ENCODE peak calls at places on chromosomes 5 and 9, in four cellular contexts. Q, J, F and R are unnamed samples.
A peak's percentile ranks its signal among the peaks of the same experiment; 100 is the strongest.

GRCh38 chr5:74594172-74595040 is 46.1 kb downstream of the ENC1 start:
- DNase-seq in Q (no peak), J (no peak), F (no peak), R (no peak)

GRCh38 chr5:175900131-175900530 is 28.8 kb downstream of the CPLX2 start:
- DNase-seq in Q (no peak), J (no peak), F (no peak), R (no peak)

GRCh38 chr9:77661696-77662095 is 13.6 kb upstream of the GNA14 start:
- DNase-seq in Q (no peak), J (no peak), F (no peak), R (no peak)

GRCh38 chr5:116771466-116772151 is 197.0 kb upstream of the SEMA6A start:
- DNase-seq in Q (peak; percentile 76), J (no peak), F (no peak), R (no peak)

GRCh38 chr9:131361202-131361833 is 32.6 kb upstream of the PRRC2B start:
- DNase-seq in Q (no peak), J (no peak), F (no peak), R (no peak)

GRCh38 chr5:91176288-91177016 is 206.7 kb downstream of the ARRDC3 start:
- DNase-seq in Q (no peak), J (no peak), F (no peak), R (no peak)

GRCh38 chr5:10144040-10144439 is 105.6 kb downstream of the ATPSCKMT start:
- DNase-seq in Q (no peak), J (no peak), F (no peak), R (no peak)

GRCh38 chr5:38104497-38105230 is 153.7 kb upstream of the EGFLAM start:
- DNase-seq in Q (peak; percentile 99), J (no peak), F (no peak), R (no peak)

GRCh38 chr9:127345566-127345965 is 51.4 kb upstream of the SLC2A8 start:
- DNase-seq in Q (no peak), J (no peak), F (no peak), R (no peak)

DNA sequence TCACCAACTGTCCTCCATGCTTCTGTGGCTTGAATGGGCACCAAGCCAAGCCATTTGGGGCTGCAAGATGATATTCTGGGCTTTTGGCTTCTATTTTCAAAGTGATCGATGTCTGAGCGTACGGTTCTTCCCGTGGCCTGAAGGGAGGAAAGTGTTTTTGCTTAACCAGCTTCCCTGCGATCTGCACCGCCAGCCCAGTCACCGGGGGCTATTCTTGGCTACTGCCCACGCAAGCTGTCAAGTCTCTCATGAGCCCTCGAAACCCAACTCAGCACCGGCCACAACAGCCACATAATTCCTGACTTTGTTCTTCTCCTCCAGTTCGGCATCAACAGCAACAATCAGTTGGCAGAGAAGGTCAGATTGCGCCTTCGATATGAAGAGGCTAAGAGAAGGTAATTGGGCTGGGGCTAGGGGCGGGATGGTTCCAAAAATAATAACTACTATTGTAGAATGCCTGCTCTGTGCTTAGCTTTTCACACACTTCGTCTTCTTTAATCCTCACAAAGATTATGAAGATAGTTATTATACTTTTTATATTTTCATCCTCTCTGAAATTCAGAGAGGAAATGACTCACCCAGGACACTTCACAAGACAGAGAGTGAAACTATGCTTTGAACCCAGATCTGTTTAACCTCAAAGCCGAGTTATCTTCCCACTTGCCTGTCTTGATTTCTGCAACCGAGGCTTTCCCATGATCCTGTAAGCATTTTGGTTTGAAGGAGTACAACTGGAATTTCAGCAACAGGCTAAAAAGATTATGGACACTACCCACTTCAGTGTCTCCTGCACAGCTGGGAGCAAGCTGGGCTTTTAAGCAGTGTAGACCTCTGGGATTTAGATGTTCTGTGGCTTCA is 76.4 kb upstream of the RARS1 start:
- DNase-seq in Q (no peak), J (no peak), F (peak; percentile 16), R (no peak)
- TF ChIP-seq TAF1 in Q (no peak), J (no peak), F (no peak), R (no peak)

GRCh38 chr5:179730852-179731251 is 1.8 kb upstream of the MAML1 start:
- DNase-seq in Q (no peak), J (no peak), F (no peak), R (no peak)

GRCh38 chr5:179732918-179733763 is 519 bp downstream of the MAML1 start:
- DNase-seq in Q (no peak), J (peak; percentile 67), F (no peak), R (peak; percentile 39)

GRCh38 chr5:179732412-179732917 is at the start of gene MAML1:
- DNase-seq in Q (peak; percentile 99), J (peak; percentile 99), F (peak; percentile 98), R (peak; percentile 92)

GRCh38 chr5:179730356-179730755 is 2.3 kb upstream of the MAML1 start:
- DNase-seq in Q (no peak), J (no peak), F (no peak), R (no peak)

GRCh38 chr5:179731791-179732411 is 721 bp upstream of the MAML1 start:
- DNase-seq in Q (peak; percentile 59), J (peak; percentile 57), F (peak; percentile 43), R (no peak)
- TF ChIP-seq TAF1 in Q (no peak), J (no peak), F (no peak), R (no peak)

GRCh38 chr5:159207222-159207615 is 2.1 kb downstream of the RNF145 start:
- DNase-seq in Q (no peak), J (no peak), F (no peak), R (no peak)
- TF ChIP-seq TAF1 in Q (no peak), J (no peak), F (no peak), R (no peak)

GRCh38 chr9:20408513-20408912 is 213.8 kb downstream of the MLLT3 start:
- DNase-seq in Q (no peak), J (no peak), F (no peak), R (no peak)

GRCh38 chr9:20405086-20405485 is 217.2 kb downstream of the MLLT3 start:
- DNase-seq in Q (no peak), J (no peak), F (no peak), R (no peak)

GRCh38 chr9:20407013-20407412 is 215.3 kb downstream of the MLLT3 start:
- DNase-seq in Q (no peak), J (no peak), F (no peak), R (no peak)

GRCh38 chr9:20406344-20406743 is 216.0 kb downstream of the MLLT3 start:
- DNase-seq in Q (no peak), J (no peak), F (no peak), R (no peak)

GRCh38 chr9:20409321-20410092 is 212.8 kb downstream of the MLLT3 start:
- DNase-seq in Q (no peak), J (no peak), F (no peak), R (no peak)
- TF ChIP-seq TAF1 in Q (no peak), J (no peak), F (no peak), R (no peak)

DNA sequence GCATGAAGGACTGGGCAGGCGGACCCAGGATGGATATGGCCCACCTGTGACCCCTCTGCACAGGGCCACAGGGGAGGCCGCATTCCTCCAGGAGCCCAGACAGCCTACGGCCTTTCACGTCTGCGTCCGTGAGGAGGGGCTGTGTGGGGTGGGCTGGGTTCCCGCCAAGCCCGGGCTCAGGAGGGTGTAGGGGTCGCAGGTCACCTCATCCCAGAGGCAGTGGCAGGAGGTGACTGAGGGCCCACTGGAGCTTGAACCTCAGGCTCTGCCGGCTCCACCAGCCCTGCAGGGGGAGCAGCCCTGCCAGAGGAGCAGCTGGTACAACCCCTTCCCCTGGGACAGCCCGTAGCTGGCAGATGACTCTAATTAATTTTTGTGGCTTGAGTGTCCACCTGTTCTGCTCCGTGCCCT is 40.7 kb upstream of the CACNA1B start:
- DNase-seq in Q (no peak), J (no peak), F (no peak), R (no peak)
- TF ChIP-seq TAF1 in Q (no peak), J (no peak), F (no peak), R (no peak)

GRCh38 chr5:66979738-66980137 is 216.9 kb downstream of the CD180 start:
- DNase-seq in Q (no peak), J (no peak), F (no peak), R (no peak)
- TF ChIP-seq TAF1 in Q (no peak), J (no peak), F (no peak), R (no peak)

GRCh38 chr5:55920784-55921183 is 69.6 kb downstream of the IL31RA start:
- DNase-seq in Q (no peak), J (peak; percentile 37), F (no peak), R (no peak)
- TF ChIP-seq TAF1 in Q (no peak), J (no peak), F (no peak), R (no peak)

GRCh38 chr5:126829098-126829497 is 52.2 kb downstream of the LMNB1 start:
- DNase-seq in Q (no peak), J (no peak), F (no peak), R (no peak)
- TF ChIP-seq TAF1 in Q (no peak), J (no peak), F (no peak), R (no peak)

GRCh38 chr9:93585259-93585658 is 8.9 kb downstream of the PHF2 start:
- DNase-seq in Q (no peak), J (no peak), F (no peak), R (no peak)

GRCh38 chr9:93585695-93586094 is 9.3 kb downstream of the PHF2 start:
- DNase-seq in Q (no peak), J (no peak), F (no peak), R (no peak)

GRCh38 chr9:93587284-93587650 is 10.9 kb downstream of the PHF2 start:
- DNase-seq in Q (no peak), J (no peak), F (no peak), R (no peak)

GRCh38 chr9:93587651-93588347 is 11.4 kb downstream of the PHF2 start:
- DNase-seq in Q (no peak), J (no peak), F (no peak), R (no peak)

DNA sequence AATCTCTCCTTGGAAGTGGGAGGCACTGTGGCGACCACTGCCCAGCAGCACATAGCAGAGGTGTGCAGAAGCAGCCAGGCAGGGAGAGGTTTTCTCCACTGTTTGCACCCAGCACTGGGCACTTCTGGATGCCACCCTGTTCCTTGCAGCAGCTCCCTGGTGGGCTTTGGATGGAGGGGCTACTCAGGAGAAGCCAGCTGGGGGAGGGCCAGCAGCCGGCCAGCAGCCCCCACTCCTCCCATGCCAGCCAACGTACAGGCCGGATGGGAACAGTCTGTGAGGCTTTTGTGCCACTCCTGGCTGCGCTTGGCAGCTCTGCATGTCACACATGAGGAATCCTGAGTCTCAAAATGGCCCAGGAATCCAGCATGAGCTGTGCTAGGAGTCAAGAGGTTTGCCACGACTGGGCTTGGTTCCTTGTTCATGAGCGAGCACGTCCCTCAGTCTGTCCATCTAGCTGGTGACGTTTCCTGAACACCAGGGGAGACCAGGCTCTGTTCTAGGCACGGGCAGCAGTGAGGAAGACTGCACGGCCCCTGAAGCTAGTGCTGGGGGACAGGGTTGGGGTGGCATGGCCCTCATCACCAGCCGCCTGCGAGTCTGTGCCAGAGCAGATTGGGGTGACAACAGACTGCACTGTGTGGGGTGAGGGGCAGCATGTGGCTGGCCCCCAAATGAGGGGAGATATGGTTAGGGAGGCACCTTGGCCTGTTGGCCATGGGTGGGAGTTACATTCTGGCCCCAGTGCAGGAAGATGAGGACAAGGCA is 10.1 kb downstream of the PHF2 start:
- DNase-seq in Q (no peak), J (no peak), F (no peak), R (no peak)
- TF ChIP-seq TAF1 in Q (no peak), J (no peak), F (no peak), R (no peak)

GRCh38 chr5:89817841-89818240 is 591.7 kb downstream of the CETN3 start:
- DNase-seq in Q (no peak), J (no peak), F (no peak), R (no peak)

GRCh38 chr5:89816038-89816437 is 593.5 kb downstream of the CETN3 start:
- DNase-seq in Q (no peak), J (no peak), F (no peak), R (no peak)
- TF ChIP-seq TAF1 in Q (no peak), J (no peak), F (no peak), R (no peak)